ENCODE peak calls at places on chromosomes 2 and 18, in five cellular contexts. G is HCT116, C is testis, K is AG04450, B is right lobe of liver. N is an unnamed sample.
A peak's percentile ranks its signal among the peaks of the same experiment; 100 is the strongest.

GRCh38 chr2:198324071-198324470 is 519.7 kb downstream of the PLCL1 start:
- DNase-seq in G (no peak), C (no peak), K (no peak), B (no peak), N (no peak)

GRCh38 chr2:239578381-239578780 is 177.6 kb upstream of the HDAC4 start:
- DNase-seq in G (no peak), C (no peak), K (no peak), B (peak; percentile 44), N (no peak)

GRCh38 chr2:235864746-235865535 is 303.2 kb downstream of the GBX2 start:
- DNase-seq in G (no peak), C (no peak), K (no peak), B (no peak), N (peak; percentile 34)

GRCh38 chr2:49770919-49771318 is 616.6 kb upstream of the FSHR start:
- DNase-seq in G (no peak), C (peak; percentile 75), K (no peak), B (peak; percentile 43), N (peak; percentile 18)

GRCh38 chr2:67733517-67733916 is 329.3 kb downstream of the C1D start:
- DNase-seq in G (peak; percentile 12), C (peak; percentile 20), K (no peak), B (no peak), N (no peak)

GRCh38 chr18:37456873-37457272 is 108.7 kb downstream of the CELF4 start:
- DNase-seq in G (no peak), C (no peak), K (no peak), B (no peak), N (no peak)

GRCh38 chr2:69926849-69927515 is 12.1 kb downstream of the MXD1 start:
- DNase-seq in G (no peak), C (no peak), K (no peak), B (no peak), N (no peak)

GRCh38 chr2:232924433-232924832 is 54.4 kb downstream of the SNORC start:
- DNase-seq in G (no peak), C (no peak), K (no peak), B (no peak), N (no peak)

GRCh38 chr2:10914272-10914693 is 2.5 kb downstream of the KCNF1 start:
- DNase-seq in G (no peak), C (no peak), K (no peak), B (no peak), N (no peak)

GRCh38 chr2:171729952-171730317 is 42.7 kb downstream of the DYNC1I2 start:
- DNase-seq in G (no peak), C (no peak), K (no peak), B (no peak), N (no peak)

GRCh38 chr2:19474128-19474527 is 115.7 kb upstream of the OSR1 start:
- DNase-seq in G (no peak), C (no peak), K (no peak), B (no peak), N (peak; percentile 87)

GRCh38 chr2:10375570-10376266 is 72.4 kb downstream of the ODC1 start:
- DNase-seq in G (no peak), C (no peak), K (no peak), B (no peak), N (no peak)

GRCh38 chr2:68383778-68384177 is 18.7 kb downstream of the PLEK start:
- DNase-seq in G (no peak), C (no peak), K (no peak), B (no peak), N (no peak)

GRCh38 chr2:12982149-12982584 is 265.4 kb downstream of the TRIB2 start:
- DNase-seq in G (no peak), C (no peak), K (no peak), B (no peak), N (no peak)

GRCh38 chr18:8754995-8755955 is 49.9 kb downstream of the MTCL1 start:
- DNase-seq in G (no peak), C (peak; percentile 12), K (no peak), B (no peak), N (peak; percentile 44)

GRCh38 chr2:32962652-32963051 is 15.9 kb downstream of the LTBP1 start:
- DNase-seq in G (no peak), C (no peak), K (no peak), B (no peak), N (no peak)

GRCh38 chr2:100321881-100322820 is at the start of gene LONRF2:
- DNase-seq in G (no peak), C (peak; percentile 68), K (no peak), B (peak; percentile 66), N (no peak)

GRCh38 chr2:148503511-148503910 is 141.0 kb upstream of the EPC2 start:
- DNase-seq in G (no peak), C (no peak), K (no peak), B (no peak), N (no peak)

GRCh38 chr18:4986677-4987076 is 210.4 kb downstream of the AKAIN1 start:
- DNase-seq in G (no peak), C (no peak), K (no peak), B (no peak), N (no peak)

GRCh38 chr2:28626891-28627421 is 124.7 kb upstream of the PPP1CB start:
- DNase-seq in G (no peak), C (peak; percentile 63), K (peak; percentile 53), B (no peak), N (peak; percentile 61)

GRCh38 chr2:118875298-118875697 is 27.9 kb upstream of the EN1 start:
- DNase-seq in G (no peak), C (no peak), K (no peak), B (no peak), N (no peak)

GRCh38 chr18:46297621-46298020 is 193.4 kb downstream of the HAUS1 start:
- DNase-seq in G (no peak), C (no peak), K (no peak), B (no peak), N (peak; percentile 26)

GRCh38 chr2:145332210-145332609 is 812.3 kb upstream of the ZEB2 start:
- DNase-seq in G (no peak), C (no peak), K (no peak), B (no peak), N (no peak)

GRCh38 chr2:79219383-79219988 is 59.9 kb upstream of the REG3A start:
- DNase-seq in G (no peak), C (peak; percentile 73), K (no peak), B (no peak), N (peak; percentile 22)

GRCh38 chr2:134167015-134167414 is 86.9 kb upstream of the MGAT5 start:
- DNase-seq in G (peak; percentile 8), C (no peak), K (no peak), B (no peak), N (no peak)

DNA sequence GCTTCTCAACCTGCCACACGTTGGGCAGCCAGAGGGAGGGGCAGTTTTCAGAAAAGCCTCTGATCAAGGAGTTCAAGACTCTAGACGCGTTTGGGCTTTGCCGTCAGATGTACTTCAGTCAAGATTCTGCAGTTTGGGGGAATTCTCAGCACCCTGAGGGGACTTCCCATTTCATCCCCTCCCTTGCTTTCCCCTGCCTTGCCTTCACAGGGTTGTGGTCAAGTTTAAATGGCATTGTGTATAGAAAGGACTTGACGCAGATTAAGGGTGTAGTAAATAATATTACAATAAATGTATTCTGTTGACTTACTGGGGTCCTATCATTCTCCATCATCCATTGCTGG is 198.3 kb upstream of the NABP1 start:
- DNase-seq in G (no peak), C (no peak), K (no peak), B (no peak), N (no peak)
- TF ChIP-seq CTCF in G (no peak), C (no peak), K (no peak), B (no peak), N (peak; percentile 9)

DNA sequence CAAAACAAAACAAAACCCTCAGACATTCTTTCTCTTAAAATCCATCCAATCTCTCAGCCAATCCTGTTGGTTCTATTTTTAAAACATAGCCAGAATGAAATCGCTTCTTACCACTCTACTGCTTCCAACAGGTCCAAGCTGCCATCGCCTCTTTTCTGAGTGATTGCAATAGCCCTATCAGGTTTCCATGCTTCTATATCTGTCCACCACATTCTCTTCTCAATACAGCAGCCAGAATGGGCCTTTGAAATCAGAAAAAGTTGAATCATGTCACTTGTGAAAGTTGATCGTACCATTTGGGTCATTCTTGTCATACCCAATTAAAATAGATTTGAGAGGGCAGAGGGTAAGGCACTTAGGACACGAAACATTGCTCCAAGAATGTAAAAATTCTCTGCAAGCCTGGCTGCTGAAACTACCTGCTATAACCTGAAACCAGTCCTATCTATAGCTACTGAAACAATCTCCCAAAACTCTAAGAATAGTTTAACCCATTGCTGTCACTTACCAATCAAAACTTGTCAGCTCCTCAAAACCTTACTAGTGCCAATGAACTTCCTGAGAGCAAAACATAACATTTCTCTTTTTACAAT is 3.3 kb upstream of the MTLN start:
- DNase-seq in G (no peak), C (no peak), K (no peak), B (no peak), N (no peak)
- H3K4me3 ChIP-seq in G (no peak overlapping the region), C (no peak overlapping the region), K (no peak overlapping the region), B (no peak overlapping the region), N (no peak overlapping the region)

DNA sequence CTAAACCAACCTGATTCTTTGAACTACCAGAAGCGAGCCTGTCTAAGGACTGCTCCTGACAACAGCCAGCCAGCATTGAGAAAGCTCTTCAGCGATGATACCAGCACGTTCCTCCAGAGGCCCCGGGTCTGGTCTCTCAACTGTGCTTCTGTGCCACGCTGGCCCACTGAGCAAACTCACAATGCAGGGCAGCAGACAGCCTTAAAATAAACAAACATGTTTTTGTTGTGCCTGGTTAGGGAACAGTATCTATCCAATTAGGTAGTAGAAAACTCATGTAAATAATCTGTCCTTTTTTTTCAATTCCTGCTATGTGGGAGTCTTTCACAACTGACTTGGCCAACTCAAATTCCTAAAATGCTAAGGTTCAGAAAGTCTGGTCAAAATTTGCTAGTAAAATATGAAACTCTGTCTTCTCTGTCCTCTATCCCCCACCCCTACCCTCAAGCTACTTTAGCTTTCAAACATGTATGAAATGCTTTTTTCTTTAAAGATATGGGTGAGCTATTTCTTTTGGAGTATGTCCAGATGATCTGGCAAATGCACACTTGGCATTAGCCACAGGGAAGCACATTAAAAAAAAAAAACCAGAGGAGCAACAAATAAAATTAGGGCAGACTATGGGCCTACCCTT is 21.4 kb upstream of the EML4 start:
- DNase-seq in G (no peak), C (peak; percentile 26), K (no peak), B (peak; percentile 64), N (peak; percentile 32)
- TF ChIP-seq CTCF in G (no peak), C (no peak), K (no peak), B (no peak), N (no peak)

DNA sequence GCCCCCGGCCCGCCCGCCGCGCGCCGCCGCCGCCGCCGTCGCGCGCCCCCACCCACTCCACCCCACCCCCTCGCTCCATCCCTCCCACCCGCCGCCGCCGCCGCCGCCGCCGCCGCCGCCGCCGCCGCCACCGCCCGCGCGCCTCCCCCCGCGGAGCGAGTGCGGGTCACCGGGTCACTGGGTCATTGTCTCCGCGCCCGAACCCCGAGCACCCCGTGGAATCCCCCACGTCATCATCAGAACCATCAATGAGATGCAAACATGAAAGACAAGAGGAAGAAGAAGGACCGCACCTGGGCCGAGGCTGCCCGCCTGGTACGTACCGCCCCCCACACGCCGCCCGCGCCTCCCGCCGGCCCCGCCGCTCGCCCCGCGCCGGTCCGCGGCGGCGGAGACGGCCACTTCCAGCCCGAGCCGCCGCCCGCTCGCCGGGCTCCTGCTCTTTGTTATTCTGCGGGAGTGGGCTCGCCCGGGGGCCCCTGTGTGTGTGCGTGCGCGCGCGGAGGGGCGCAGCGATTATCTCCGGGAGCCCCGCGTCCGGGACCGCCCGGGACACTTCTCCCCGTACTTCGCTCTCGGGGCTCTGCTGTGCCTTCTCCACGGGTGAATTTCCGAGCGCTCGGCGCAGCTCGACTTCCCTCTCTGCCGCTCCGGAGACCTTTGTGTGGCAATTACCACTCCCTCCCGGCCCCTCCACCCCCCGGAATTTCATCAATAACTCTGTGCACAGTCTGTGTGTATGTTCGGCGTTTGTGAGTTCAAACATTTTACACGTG is 540 bp downstream of the ASXL3 start:
- DNase-seq in G (no peak), C (peak; percentile 40), K (no peak), B (peak; percentile 63), N (no peak)
- H3K4me3 ChIP-seq in G (no peak overlapping the region), C (peak overlapping the region; percentile 52), K (peak overlapping the region; percentile 54), B (peak overlapping the region; percentile 37), N (peak overlapping the region; percentile 76)